ENCODE peak calls at places on chromosome 21, in five cellular contexts. L, E, O, Q and X are unnamed samples.

GRCh38 chr21:14900611-14901010 is 164.2 kb downstream of the NRIP1 start:
- DNase-seq in O (no peak), Q (no peak), L (no peak), E (no peak), X (no peak)

GRCh38 chr21:33761104-33762036 is 119.1 kb downstream of the ITSN1 start:
- DNase-seq in E (no peak), O (no peak), Q (no peak), L (peak), X (no peak)

GRCh38 chr21:44532712-44533111 is 7.3 kb downstream of the KRTAP10-1 start:
- DNase-seq in O (no peak), E (no peak), L (no peak), Q (no peak), X (no peak)

GRCh38 chr21:20994790-20995189 is 3.4 kb upstream of the NCAM2 start:
- DNase-seq in E (no peak), O (no peak), Q (no peak), L (no peak), X (no peak)

GRCh38 chr21:38811257-38811656 is 5.5 kb downstream of the ETS2 start:
- DNase-seq in O (no peak), L (peak), E (no peak), Q (no peak), X (no peak)

GRCh38 chr21:44011774-44012473 is at the start of gene TRAPPC10:
- DNase-seq in L (peak), O (peak), Q (peak), E (peak), X (peak)

GRCh38 chr21:46559291-46559983 is 45.4 kb downstream of the S100B start:
- DNase-seq in E (peak), Q (no peak), L (no peak), O (no peak), X (no peak)

GRCh38 chr21:15121655-15122120 is 56.9 kb upstream of the NRIP1 start:
- DNase-seq in O (no peak), E (no peak), Q (no peak), L (no peak), X (no peak)

GRCh38 chr21:36800734-36801133 is 101.8 kb downstream of the SIM2 start:
- DNase-seq in E (no peak), L (no peak), Q (no peak), O (no peak), X (no peak)

GRCh38 chr21:43373387-43374227 is 53.3 kb downstream of the SIK1 start:
- DNase-seq in O (no peak), Q (no peak), E (no peak), L (no peak), X (no peak)

GRCh38 chr21:39373634-39374033 is 24.7 kb upstream of the HMGN1 start:
- DNase-seq in E (no peak), L (peak), Q (no peak), O (no peak), X (peak)

GRCh38 chr21:32742470-32742869 is 14.7 kb upstream of the SYNJ1 start:
- DNase-seq in E (no peak), O (no peak), Q (no peak), L (no peak), X (no peak)

GRCh38 chr21:35398366-35398982 is 349.4 kb upstream of the RUNX1 start:
- DNase-seq in Q (no peak), E (no peak), L (no peak), O (no peak), X (no peak)

GRCh38 chr21:44713846-44714245 is 2.5 kb upstream of the TSPEAR start:
- DNase-seq in E (no peak), L (no peak), Q (no peak), O (no peak), X (no peak)

GRCh38 chr21:43676391-43676790 is 17.0 kb downstream of the RRP1B start:
- DNase-seq in O (no peak), L (no peak), E (no peak), Q (no peak), X (no peak)

GRCh38 chr21:9008636-9009035 is 1512.7 kb upstream of the TPTE start:
- DNase-seq in O (no peak), L (no peak), E (no peak), Q (no peak), X (no peak)

GRCh38 chr21:34219334-34220020 is 144.3 kb upstream of the KCNE2 start:
- DNase-seq in O (no peak), E (no peak), L (no peak), Q (no peak), X (no peak)

GRCh38 chr21:20031807-20032206 is 966.4 kb upstream of the NCAM2 start:
- DNase-seq in O (no peak), E (no peak), Q (no peak), L (no peak), X (no peak)

GRCh38 chr21:37784591-37785318 is 131.5 kb downstream of the KCNJ6 start:
- DNase-seq in E (no peak), Q (no peak), L (peak), O (no peak), X (no peak)

GRCh38 chr21:36320421-36321324 is 676 bp downstream of the MORC3 start:
- DNase-seq in E (peak), L (peak), O (peak), Q (peak), X (peak)

GRCh38 chr21:31193761-31194160 is 150.3 kb downstream of the TIAM1 start:
- DNase-seq in O (no peak), Q (no peak), E (no peak), L (no peak), X (no peak)

GRCh38 chr21:14054682-14055081 is 156.1 kb downstream of the LIPI start:
- DNase-seq in O (no peak), E (no peak), L (no peak), Q (no peak), X (no peak)

GRCh38 chr21:38082936-38083335 is 166.7 kb upstream of the KCNJ6 start:
- DNase-seq in Q (no peak), L (no peak), O (no peak), E (no peak), X (no peak)

GRCh38 chr21:16572032-16572431 is 842.2 kb downstream of the USP25 start:
- DNase-seq in Q (no peak), E (no peak), O (no peak), L (no peak), X (no peak)

GRCh38 chr21:32015740-32016139 is 142.9 kb downstream of the HUNK start:
- DNase-seq in O (no peak), Q (no peak), E (no peak), L (no peak), X (no peak)

GRCh38 chr21:46179708-46180078 is 4.6 kb downstream of the SPATC1L start:
- DNase-seq in L (no peak), O (no peak), E (no peak), Q (no peak), X (no peak)

GRCh38 chr21:16124397-16125130 is 394.8 kb downstream of the USP25 start:
- DNase-seq in L (peak), O (no peak), Q (no peak), E (no peak), X (no peak)

GRCh38 chr21:36613064-36613463 is 85.9 kb upstream of the SIM2 start:
- DNase-seq in E (no peak), L (no peak), O (no peak), Q (no peak), X (no peak)

GRCh38 chr21:44996983-44997936 is 57.4 kb downstream of the SLX9 start:
- DNase-seq in L (no peak), O (no peak), E (no peak), Q (no peak), X (no peak)

GRCh38 chr21:43983390-43983789 is 28.7 kb upstream of the TRAPPC10 start:
- DNase-seq in Q (no peak), O (no peak), E (no peak), L (no peak), X (no peak)

GRCh38 chr21:41816583-41817165 is 49.8 kb upstream of the RIPK4 start:
- DNase-seq in Q (no peak), L (peak), O (no peak), E (peak), X (peak)

GRCh38 chr21:45442276-45442675 is 37.3 kb downstream of the COL18A1 start:
- DNase-seq in E (no peak), O (no peak), L (no peak), Q (no peak), X (no peak)

GRCh38 chr21:26587621-26588260 is 14.7 kb upstream of the CYYR1 start:
- DNase-seq in L (peak), O (no peak), Q (no peak), E (no peak), X (no peak)

GRCh38 chr21:41367598-41368360 is 6.0 kb downstream of the MX2 start:
- DNase-seq in E (no peak), L (no peak), O (no peak), Q (no peak), X (no peak)

GRCh38 chr21:44751799-44752636 is 40.6 kb upstream of the TSPEAR start:
- DNase-seq in O (no peak), E (no peak), L (no peak), Q (no peak), X (no peak)

GRCh38 chr21:31900121-31900895 is 27.5 kb downstream of the HUNK start:
- DNase-seq in O (no peak), Q (no peak), E (no peak), L (no peak), X (no peak)

GRCh38 chr21:39633043-39633442 is 20.3 kb downstream of the B3GALT5 start:
- DNase-seq in O (no peak), Q (no peak), E (no peak), L (peak), X (no peak)

GRCh38 chr21:41228958-41229357 is 61.0 kb downstream of the BACE2 start:
- DNase-seq in Q (no peak), O (no peak), L (no peak), E (no peak), X (no peak)

GRCh38 chr21:31503939-31504338 is 155.6 kb upstream of the SOD1 start:
- DNase-seq in Q (no peak), L (no peak), E (no peak), O (no peak), X (no peak)